ENCODE peak calls at places on chromosomes 7 and 10, in five cellular contexts. U is IMR-90; V is CD8-positive, alpha-beta T cell; H is AG04450; M is heart right ventricle. Q is an unnamed sample.

GRCh38 chr7:37438879-37439278 is 9.8 kb downstream of the ELMO1 start:
- DNase-seq in U (no peak), V (no peak), H (no peak), M (no peak), Q (no peak)

GRCh38 chr7:83611776-83612175 is 37.2 kb downstream of the SEMA3E start:
- DNase-seq in U (no peak), H (no peak), M (no peak), V (no peak), Q (no peak)

GRCh38 chr7:31100445-31100844 is 48.3 kb downstream of the ADCYAP1R1 start:
- DNase-seq in U (peak), M (no peak), H (no peak), V (no peak), Q (peak)

GRCh38 chr10:6770846-6771245 is 190.8 kb upstream of the PRKCQ start:
- DNase-seq in M (no peak), H (no peak), V (no peak), U (peak), Q (peak)

GRCh38 chr7:143318661-143319060 is 2.8 kb downstream of the CLCN1 start:
- DNase-seq in H (no peak), U (peak), V (no peak), M (peak), Q (peak)

GRCh38 chr10:110765513-110766375 is 106.0 kb upstream of the PDCD4 start:
- DNase-seq in U (peak), M (no peak), H (no peak), V (no peak), Q (no peak)

GRCh38 chr10:75021851-75022250 is 89.6 kb upstream of the SAMD8 start:
- DNase-seq in H (no peak), V (no peak), U (no peak), M (no peak), Q (no peak)

GRCh38 chr10:30849636-30850035 is 182.0 kb downstream of the ZNF438 start:
- DNase-seq in V (no peak), H (no peak), U (no peak), M (no peak), Q (no peak)

GRCh38 chr10:71225291-71226058 is 13.1 kb downstream of the UNC5B start:
- DNase-seq in M (no peak), U (no peak), V (no peak), H (no peak), Q (no peak)

GRCh38 chr10:69383485-69384089 is 33.1 kb downstream of the TACR2 start:
- DNase-seq in V (no peak), M (peak), U (peak), H (no peak), Q (peak)
- H3K4me3 ChIP-seq in V (no peak), M (no peak), U (no peak), H (no peak), Q (no peak)

GRCh38 chr7:107396990-107397389 is 72.9 kb upstream of the GPR22 start:
- DNase-seq in H (no peak), V (no peak), M (no peak), U (no peak), Q (no peak)

GRCh38 chr7:107394831-107395230 is 75.0 kb upstream of the GPR22 start:
- DNase-seq in H (no peak), U (peak), M (no peak), V (no peak), Q (no peak)

GRCh38 chr7:107394301-107394700 is 75.6 kb upstream of the GPR22 start:
- DNase-seq in V (no peak), U (no peak), H (no peak), M (no peak), Q (no peak)

GRCh38 chr7:107396081-107396480 is 73.8 kb upstream of the GPR22 start:
- DNase-seq in U (no peak), H (no peak), V (no peak), M (no peak), Q (no peak)

DNA sequence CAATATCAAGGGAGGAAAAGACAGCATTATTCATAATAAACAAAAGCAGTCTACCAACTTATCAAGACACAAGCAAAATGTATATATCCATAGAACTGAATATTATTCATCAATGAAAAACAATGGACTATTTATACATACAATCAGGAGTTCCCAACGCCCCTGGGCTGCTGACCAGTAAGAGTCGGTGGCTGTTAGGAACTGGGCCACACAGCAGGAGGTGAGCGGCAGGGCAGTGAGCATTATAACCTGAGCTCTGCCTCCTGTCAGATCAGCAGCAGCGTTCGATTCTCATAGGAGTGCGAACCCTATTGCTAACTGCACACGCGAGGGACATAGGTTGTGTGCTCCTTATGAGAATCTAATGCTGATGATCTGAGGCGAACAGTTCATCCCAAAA is 71.7 kb upstream of the GPR22 start:
- DNase-seq in H (no peak), U (no peak), M (no peak), V (no peak), Q (no peak)
- H3K27ac ChIP-seq in H (no peak), U (no peak), M (no peak), V (no peak), Q (no peak)

GRCh38 chr10:84715911-84716310 is 387.5 kb downstream of the CCSER2 start:
- DNase-seq in H (no peak), U (peak), V (no peak), M (no peak), Q (peak)
- TF ChIP-seq CTCF in H (peak), U (peak), V (no peak), M (peak), Q (peak)

DNA sequence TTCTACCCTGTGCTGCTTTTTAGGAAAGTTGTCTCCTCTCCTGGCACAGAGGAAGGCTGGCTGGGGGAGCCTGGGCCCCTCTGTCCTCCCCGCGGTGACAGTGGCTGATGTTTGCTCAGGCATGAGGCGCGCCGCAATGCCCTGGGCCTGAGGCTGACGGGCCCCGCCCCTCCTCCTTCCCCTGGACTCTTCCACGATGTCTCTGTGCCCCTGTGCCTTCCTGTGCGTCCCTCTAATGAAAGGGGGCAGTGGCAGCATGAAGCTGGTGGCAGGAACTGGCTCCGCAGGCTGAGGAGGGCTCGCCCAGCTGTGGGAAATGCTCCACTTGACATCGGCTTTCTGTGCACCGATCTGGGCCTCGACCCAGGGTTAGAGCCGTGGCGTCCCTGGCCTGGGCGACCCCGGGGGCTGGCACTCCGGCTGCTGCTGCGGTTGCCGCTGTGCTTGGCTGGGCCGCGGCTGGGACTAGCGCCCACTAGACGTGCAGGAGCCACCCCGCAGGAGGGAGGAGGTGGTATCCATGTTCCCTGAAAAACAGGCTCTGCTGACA is 67.9 kb downstream of the ZNF680 start:
- DNase-seq in U (no peak), H (no peak), M (no peak), V (no peak), Q (no peak)
- H3K4me3 ChIP-seq in U (peak), H (no peak), M (peak), V (no peak), Q (peak)

GRCh38 chr7:102258073-102258748 is 28.5 kb upstream of the SH2B2 start:
- DNase-seq in H (no peak), U (no peak), M (no peak), V (no peak), Q (no peak)
- H3K27ac ChIP-seq in H (no peak), U (no peak), M (no peak), V (no peak), Q (no peak)

GRCh38 chr10:79187545-79187940 is 118.8 kb downstream of the ZMIZ1 start:
- DNase-seq in V (no peak), M (no peak), H (no peak), U (no peak), Q (no peak)

GRCh38 chr10:79185067-79185774 is 116.5 kb downstream of the ZMIZ1 start:
- DNase-seq in M (no peak), V (no peak), U (peak), H (no peak), Q (no peak)

GRCh38 chr10:79185796-79186374 is 117.1 kb downstream of the ZMIZ1 start:
- DNase-seq in V (no peak), M (no peak), U (no peak), H (no peak), Q (no peak)

GRCh38 chr10:79188154-79188763 is 119.5 kb downstream of the ZMIZ1 start:
- DNase-seq in U (no peak), H (no peak), V (no peak), M (no peak), Q (no peak)

GRCh38 chr10:79186742-79187544 is 118.2 kb downstream of the ZMIZ1 start:
- DNase-seq in M (no peak), V (no peak), H (no peak), U (no peak), Q (no peak)
- TF ChIP-seq CTCF in M (no peak), V (no peak), H (no peak), U (no peak), Q (peak)

DNA sequence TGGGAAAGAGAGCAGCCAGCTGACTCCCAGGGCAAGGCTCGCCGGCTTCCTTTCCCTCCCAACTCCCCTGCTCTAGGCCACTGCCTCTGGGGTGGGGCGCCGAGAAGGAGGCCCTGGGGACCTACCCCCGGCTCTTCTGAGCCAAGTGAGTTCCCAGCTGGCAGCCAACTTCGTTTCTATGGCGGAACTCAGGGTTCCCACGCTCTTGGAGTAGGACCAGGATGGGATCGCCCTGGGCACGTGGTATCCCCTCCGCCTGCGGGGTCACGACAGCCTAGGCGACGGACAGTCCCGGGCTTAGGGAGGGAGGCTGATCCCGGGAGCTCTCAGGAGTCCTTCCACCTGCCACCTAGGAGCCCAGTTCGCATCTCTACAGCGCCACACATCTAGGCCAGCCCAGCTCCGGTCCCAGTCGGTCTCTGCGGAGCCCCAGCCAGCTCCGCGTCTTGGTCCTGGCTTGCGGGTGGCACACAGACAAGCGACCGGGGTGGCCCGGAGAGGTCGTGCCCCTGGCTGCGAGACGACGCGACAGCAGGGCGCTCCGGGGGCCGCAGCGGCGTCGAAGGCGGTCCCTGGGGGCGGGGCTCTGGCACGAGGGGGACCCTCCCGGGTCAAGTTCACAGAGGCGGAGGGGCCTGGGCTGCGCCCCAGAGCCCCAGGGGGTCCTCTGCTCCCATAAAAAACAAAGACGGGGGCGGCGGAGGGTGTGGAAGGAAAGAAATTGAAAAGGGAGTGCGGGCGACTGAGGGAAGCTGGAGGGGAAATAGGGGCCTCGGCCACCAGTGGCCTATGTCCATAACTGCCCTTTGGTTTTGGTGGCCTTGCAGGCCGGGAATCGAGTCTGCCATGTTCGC is 20.4 kb upstream of the GATA3 start:
- DNase-seq in U (no peak), M (no peak), H (no peak), V (no peak), Q (no peak)
- H3K4me3 ChIP-seq in U (no peak), M (peak), H (no peak), V (no peak), Q (no peak)

DNA sequence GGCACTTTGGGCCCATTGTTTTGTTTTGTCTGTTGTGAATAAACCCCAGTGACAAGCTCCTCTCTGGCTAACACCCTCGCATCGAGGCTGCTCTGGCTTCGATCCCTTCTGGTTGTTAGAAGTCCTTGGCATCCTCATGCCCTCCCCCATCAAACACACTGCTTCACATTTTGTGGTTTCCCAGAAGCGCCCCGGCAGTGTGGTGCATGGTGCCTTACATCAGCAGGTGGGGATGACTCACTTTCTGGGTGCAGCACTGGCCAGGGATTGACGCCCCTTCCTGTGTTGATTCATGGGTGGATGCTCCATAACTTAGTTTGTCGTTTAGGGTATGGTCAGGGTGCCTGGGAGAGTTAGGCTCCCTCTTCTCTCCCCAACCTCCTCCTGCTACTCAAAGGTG is 51.4 kb downstream of the PLPP4 start:
- DNase-seq in H (no peak), M (no peak), U (no peak), V (no peak), Q (peak)
- H3K27ac ChIP-seq in H (no peak), M (no peak), U (no peak), V (no peak), Q (no peak)

GRCh38 chr7:7718461-7718860 is at the start of gene RPA3:
- DNase-seq in M (no peak), H (no peak), U (no peak), V (no peak), Q (no peak)
- TF ChIP-seq CTCF in M (no peak), H (no peak), U (no peak), V (no peak), Q (no peak)